ENCODE peak calls at places on chromosomes 16 and 17, in five cellular contexts. One of them, this sample, is unnamed.
A peak's percentile ranks its signal among the peaks of the same experiment; 100 is the strongest.

GRCh38 chr17:32523017-32523680 is 36.4 kb downstream of the CDK5R1 start:
- DNase-seq in psoas muscle: no peak
- DNase-seq in amniotic stem cell: no peak
- DNase-seq in NCI-H1092 treated with DMSO at 0.1 percent for 48 hours: no peak
- DNase-seq in GM13976: peak; percentile 71
- DNase-seq in this sample: no peak

GRCh38 chr17:55825213-55825612 is 74.4 kb downstream of the PCTP start:
- DNase-seq in psoas muscle: no peak
- DNase-seq in NCI-H1092 treated with DMSO at 0.1 percent for 48 hours: peak; percentile 24
- DNase-seq in GM13976: no peak
- DNase-seq in amniotic stem cell: no peak
- DNase-seq in this sample: no peak

GRCh38 chr17:81002409-81003361 is 11.0 kb downstream of the CHMP6 start:
- DNase-seq in psoas muscle: peak; percentile 72
- DNase-seq in GM13976: peak; percentile 42
- DNase-seq in amniotic stem cell: no peak
- DNase-seq in NCI-H1092 treated with DMSO at 0.1 percent for 48 hours: peak; percentile 51
- DNase-seq in this sample: no peak

GRCh38 chr16:85490971-85491771 is 122.0 kb upstream of the GSE1 start:
- DNase-seq in amniotic stem cell: no peak
- DNase-seq in GM13976: peak; percentile 85
- DNase-seq in psoas muscle: no peak
- DNase-seq in NCI-H1092 treated with DMSO at 0.1 percent for 48 hours: no peak
- DNase-seq in this sample: no peak

GRCh38 chr17:1999557-2000251 is 25.4 kb downstream of the RTN4RL1 start:
- DNase-seq in amniotic stem cell: no peak
- DNase-seq in GM13976: no peak
- DNase-seq in NCI-H1092 treated with DMSO at 0.1 percent for 48 hours: peak; percentile 44
- DNase-seq in psoas muscle: peak; percentile 60
- DNase-seq in this sample: peak; percentile 50

GRCh38 chr17:62882284-62882683 is 74.2 kb upstream of the MARCHF10 start:
- DNase-seq in psoas muscle: no peak
- DNase-seq in amniotic stem cell: no peak
- DNase-seq in NCI-H1092 treated with DMSO at 0.1 percent for 48 hours: no peak
- DNase-seq in GM13976: no peak
- DNase-seq in this sample: no peak

GRCh38 chr16:89121691-89122321 is 28.2 kb downstream of the ACSF3 start:
- DNase-seq in amniotic stem cell: no peak
- DNase-seq in GM13976: no peak
- DNase-seq in psoas muscle: no peak
- DNase-seq in NCI-H1092 treated with DMSO at 0.1 percent for 48 hours: no peak
- DNase-seq in this sample: no peak

GRCh38 chr17:39219647-39220154 is 6.0 kb downstream of the STAC2 start:
- DNase-seq in NCI-H1092 treated with DMSO at 0.1 percent for 48 hours: no peak
- DNase-seq in GM13976: no peak
- DNase-seq in amniotic stem cell: no peak
- DNase-seq in psoas muscle: no peak
- DNase-seq in this sample: no peak

GRCh38 chr17:38844261-38844757 is 9.2 kb downstream of the RPL23 start:
- DNase-seq in psoas muscle: peak; percentile 47
- DNase-seq in amniotic stem cell: no peak
- DNase-seq in GM13976: no peak
- DNase-seq in NCI-H1092 treated with DMSO at 0.1 percent for 48 hours: no peak
- DNase-seq in this sample: no peak

GRCh38 chr16:68384293-68385255 is 63.7 kb downstream of the SMPD3 start:
- DNase-seq in psoas muscle: no peak
- DNase-seq in GM13976: peak; percentile 50
- DNase-seq in amniotic stem cell: no peak
- DNase-seq in NCI-H1092 treated with DMSO at 0.1 percent for 48 hours: peak; percentile 37
- DNase-seq in this sample: no peak

GRCh38 chr16:1333149-1333812 is at the start of gene BAIAP3:
- DNase-seq in GM13976: peak; percentile 85
- DNase-seq in NCI-H1092 treated with DMSO at 0.1 percent for 48 hours: no peak
- DNase-seq in psoas muscle: peak; percentile 60
- DNase-seq in amniotic stem cell: no peak
- DNase-seq in this sample: peak; percentile 44

GRCh38 chr17:55348749-55349354 is 72.8 kb downstream of the MMD start:
- DNase-seq in psoas muscle: peak; percentile 26
- DNase-seq in amniotic stem cell: peak; percentile 30
- DNase-seq in NCI-H1092 treated with DMSO at 0.1 percent for 48 hours: peak; percentile 48
- DNase-seq in GM13976: peak; percentile 41
- DNase-seq in this sample: peak; percentile 46

GRCh38 chr17:27446569-27447301 is 9.5 kb upstream of the KSR1 start:
- DNase-seq in GM13976: no peak
- DNase-seq in NCI-H1092 treated with DMSO at 0.1 percent for 48 hours: no peak
- DNase-seq in psoas muscle: no peak
- DNase-seq in amniotic stem cell: peak; percentile 93
- DNase-seq in this sample: no peak

GRCh38 chr17:4498461-4499397 is at the start of gene SPNS2:
- DNase-seq in psoas muscle: peak; percentile 74
- DNase-seq in GM13976: peak; percentile 89
- DNase-seq in NCI-H1092 treated with DMSO at 0.1 percent for 48 hours: peak; percentile 35
- DNase-seq in amniotic stem cell: no peak
- DNase-seq in this sample: peak; percentile 44

GRCh38 chr16:66502020-66502913 is 47.7 kb downstream of the TK2 start:
- DNase-seq in amniotic stem cell: no peak
- DNase-seq in GM13976: no peak
- DNase-seq in NCI-H1092 treated with DMSO at 0.1 percent for 48 hours: no peak
- DNase-seq in psoas muscle: peak; percentile 76
- DNase-seq in this sample: no peak

GRCh38 chr17:61218438-61218837 is 181.2 kb upstream of the TBX2 start:
- DNase-seq in amniotic stem cell: no peak
- DNase-seq in NCI-H1092 treated with DMSO at 0.1 percent for 48 hours: no peak
- DNase-seq in psoas muscle: no peak
- DNase-seq in GM13976: no peak
- DNase-seq in this sample: no peak

GRCh38 chr17:16448490-16448889 is 33.1 kb downstream of the TRPV2 start:
- DNase-seq in GM13976: no peak
- DNase-seq in psoas muscle: no peak
- DNase-seq in amniotic stem cell: no peak
- DNase-seq in NCI-H1092 treated with DMSO at 0.1 percent for 48 hours: no peak
- DNase-seq in this sample: no peak

GRCh38 chr16:90018297-90019200 is 707 bp downstream of the DBNDD1 start:
- DNase-seq in amniotic stem cell: no peak
- DNase-seq in NCI-H1092 treated with DMSO at 0.1 percent for 48 hours: peak; percentile 23
- DNase-seq in psoas muscle: no peak
- DNase-seq in GM13976: no peak
- DNase-seq in this sample: no peak

GRCh38 chr16:56606688-56607618 is 1.4 kb upstream of the MT2A start:
- DNase-seq in GM13976: no peak
- DNase-seq in amniotic stem cell: peak; percentile 86
- DNase-seq in NCI-H1092 treated with DMSO at 0.1 percent for 48 hours: peak; percentile 35
- DNase-seq in psoas muscle: peak; percentile 92
- DNase-seq in this sample: no peak

GRCh38 chr17:15377200-15377599 is 35.8 kb upstream of the TEKT3 start:
- DNase-seq in NCI-H1092 treated with DMSO at 0.1 percent for 48 hours: no peak
- DNase-seq in GM13976: no peak
- DNase-seq in psoas muscle: no peak
- DNase-seq in amniotic stem cell: no peak
- DNase-seq in this sample: no peak

GRCh38 chr16:81526199-81526598 is 81.6 kb downstream of the CMIP start:
- DNase-seq in GM13976: no peak
- DNase-seq in NCI-H1092 treated with DMSO at 0.1 percent for 48 hours: no peak
- DNase-seq in amniotic stem cell: no peak
- DNase-seq in psoas muscle: no peak
- DNase-seq in this sample: no peak

GRCh38 chr17:45144199-45145034 is 3.9 kb upstream of the HEXIM1 start:
- DNase-seq in GM13976: peak; percentile 58
- DNase-seq in amniotic stem cell: no peak
- DNase-seq in psoas muscle: peak; percentile 74
- DNase-seq in NCI-H1092 treated with DMSO at 0.1 percent for 48 hours: no peak
- DNase-seq in this sample: no peak

GRCh38 chr17:55690105-55690508 is 32.6 kb downstream of the TMEM100 start:
- DNase-seq in amniotic stem cell: no peak
- DNase-seq in GM13976: no peak
- DNase-seq in NCI-H1092 treated with DMSO at 0.1 percent for 48 hours: no peak
- DNase-seq in psoas muscle: no peak
- DNase-seq in this sample: no peak

GRCh38 chr16:81349608-81350305 is 35.0 kb downstream of the GAN start:
- DNase-seq in NCI-H1092 treated with DMSO at 0.1 percent for 48 hours: no peak
- DNase-seq in GM13976: no peak
- DNase-seq in amniotic stem cell: no peak
- DNase-seq in psoas muscle: no peak
- DNase-seq in this sample: no peak

GRCh38 chr17:79623786-79624657 is 13.2 kb upstream of the RBFOX3 start:
- DNase-seq in NCI-H1092 treated with DMSO at 0.1 percent for 48 hours: no peak
- DNase-seq in psoas muscle: no peak
- DNase-seq in GM13976: no peak
- DNase-seq in amniotic stem cell: no peak
- DNase-seq in this sample: no peak